ENCODE peak calls at places on chromosomes 12 and 14, in five cellular contexts. C, A, E, F and N are unnamed samples.
A peak's percentile ranks its signal among the peaks of the same experiment; 100 is the strongest.

GRCh38 chr12:48183876-48184548 is 568 bp downstream of the CCDC184 start:
- DNase-seq in F (no peak), A (no peak), E (peak; percentile 48), C (no peak), N (no peak)

GRCh38 chr12:127803545-127803944 is 463.4 kb upstream of the TMEM132C start:
- DNase-seq in A (no peak), C (no peak), E (no peak), F (no peak), N (no peak)

GRCh38 chr12:66241061-66242043 is 52.3 kb downstream of the IRAK3 start:
- DNase-seq in F (peak; percentile 76), A (no peak), C (no peak), E (no peak), N (no peak)

GRCh38 chr12:97637770-97638169 is 175.2 kb downstream of the RMST start:
- DNase-seq in A (no peak), F (no peak), E (peak; percentile 9), C (no peak), N (no peak)

GRCh38 chr12:32043928-32044549 is 62.6 kb upstream of the BICD1 start:
- DNase-seq in A (no peak), F (no peak), E (no peak), C (no peak), N (no peak)

GRCh38 chr14:50954811-50955372 is 10.6 kb upstream of the PYGL start:
- DNase-seq in C (no peak), E (no peak), A (no peak), F (peak; percentile 67), N (no peak)

GRCh38 chr14:29140059-29140458 is 373.5 kb downstream of the FOXG1 start:
- DNase-seq in A (no peak), C (no peak), F (no peak), E (no peak), N (no peak)

GRCh38 chr12:130765186-130765659 is 49.1 kb upstream of the RIMBP2 start:
- DNase-seq in A (no peak), C (no peak), F (peak; percentile 30), E (no peak), N (no peak)

GRCh38 chr12:105330938-105331804 is 680 bp downstream of the C12orf75 start:
- DNase-seq in F (peak; percentile 30), C (no peak), E (peak; percentile 60), A (no peak), N (no peak)

GRCh38 chr14:20350860-20351259 is 7.4 kb downstream of the PARP2 start:
- DNase-seq in A (no peak), E (no peak), F (no peak), C (no peak), N (no peak)

GRCh38 chr12:6884539-6884938 is 11.4 kb upstream of the SPSB2 start:
- DNase-seq in A (no peak), F (no peak), C (no peak), E (no peak), N (no peak)

GRCh38 chr12:1553987-1554982 is 40.1 kb downstream of the FBXL14 start:
- DNase-seq in F (no peak), A (no peak), E (no peak), C (no peak), N (no peak)

GRCh38 chr12:120835304-120835612 is 68.9 kb downstream of the SPPL3 start:
- DNase-seq in C (no peak), F (no peak), E (no peak), A (no peak), N (no peak)

GRCh38 chr12:15629108-15629507 is 160.1 kb downstream of the EPS8 start:
- DNase-seq in C (peak; percentile 36), A (peak; percentile 84), E (no peak), F (peak; percentile 87), N (no peak)

GRCh38 chr14:51357250-51357649 is 117.2 kb downstream of the TMX1 start:
- DNase-seq in C (no peak), F (no peak), A (no peak), E (no peak), N (no peak)

GRCh38 chr12:96171905-96172304 is 22.3 kb upstream of the ELK3 start:
- DNase-seq in E (no peak), C (no peak), F (peak; percentile 26), A (no peak), N (no peak)

GRCh38 chr14:68144051-68144681 is 324.6 kb downstream of the RAD51B start:
- DNase-seq in E (no peak), A (peak; percentile 88), C (no peak), F (peak; percentile 35), N (no peak)

GRCh38 chr12:59370933-59371332 is 224.9 kb upstream of the SLC16A7 start:
- DNase-seq in F (no peak), C (no peak), A (no peak), E (no peak), N (no peak)

GRCh38 chr12:128381537-128381936 is 114.6 kb downstream of the TMEM132C start:
- DNase-seq in A (no peak), F (no peak), E (peak; percentile 38), C (no peak), N (no peak)

GRCh38 chr14:95389471-95390011 is 69.8 kb upstream of the CLMN start:
- DNase-seq in F (peak; percentile 18), E (no peak), A (peak; percentile 57), C (peak; percentile 88), N (no peak)

GRCh38 chr12:124622326-124622725 is 54.9 kb upstream of the NCOR2 start:
- DNase-seq in E (no peak), C (no peak), F (no peak), A (no peak), N (no peak)

GRCh38 chr12:87779858-87780498 is 249.2 kb downstream of the C12orf50 start:
- DNase-seq in A (no peak), E (no peak), F (peak; percentile 75), C (no peak), N (no peak)

GRCh38 chr14:85811340-85811739 is 281.4 kb downstream of the FLRT2 start:
- DNase-seq in A (no peak), E (no peak), C (no peak), F (peak; percentile 22), N (no peak)

GRCh38 chr12:27940756-27941402 is 31.7 kb downstream of the PTHLH start:
- DNase-seq in C (peak; percentile 69), A (peak; percentile 53), E (peak; percentile 72), F (peak; percentile 83), N (peak; percentile 16)

GRCh38 chr14:55802986-55803431 is 223.0 kb downstream of the KTN1 start:
- DNase-seq in E (no peak), C (no peak), F (peak; percentile 80), A (no peak), N (no peak)

GRCh38 chr12:51907083-51907863 is at the start of gene ACVRL1:
- DNase-seq in F (no peak), A (no peak), E (no peak), C (peak; percentile 68), N (no peak)

GRCh38 chr12:17077594-17077993 is 471.6 kb upstream of the LMO3 start:
- DNase-seq in E (no peak), A (no peak), F (no peak), C (no peak), N (no peak)

GRCh38 chr12:12612403-12612802 is 727 bp downstream of the CREBL2 start:
- DNase-seq in A (no peak), E (no peak), C (no peak), F (peak; percentile 64), N (no peak)

GRCh38 chr12:131095826-131096680 is 142.3 kb downstream of the ADGRD1 start:
- DNase-seq in C (no peak), E (no peak), A (peak; percentile 8), F (no peak), N (no peak)

GRCh38 chr12:25585021-25585523 is 32.0 kb upstream of the LMNTD1 start:
- DNase-seq in E (no peak), A (peak; percentile 64), F (peak; percentile 95), C (no peak), N (no peak)

GRCh38 chr12:112855375-112855774 is 51.4 kb upstream of the OAS1 start:
- DNase-seq in E (no peak), A (no peak), C (no peak), F (peak; percentile 44), N (no peak)
- TF ChIP-seq CTCF in E (no peak), A (no peak), C (no peak), F (peak; percentile 39), N (no peak)

GRCh38 chr12:14366211-14366762 is 805 bp downstream of the ATF7IP start:
- DNase-seq in A (no peak), C (no peak), E (no peak), F (peak; percentile 43), N (no peak)
- TF ChIP-seq CTCF in A (peak; percentile 48), C (peak; percentile 41), E (no peak), F (peak; percentile 19), N (peak; percentile 13)

GRCh38 chr12:55965240-55965639 is 602 bp downstream of the PMEL start:
- DNase-seq in A (no peak), C (no peak), E (peak; percentile 13), F (no peak), N (no peak)

GRCh38 chr12:55963760-55964159 is 2.1 kb downstream of the PMEL start:
- DNase-seq in C (no peak), F (no peak), E (no peak), A (no peak), N (no peak)

GRCh38 chr12:55965941-55966407 is at the start of gene PMEL:
- DNase-seq in E (peak; percentile 18), A (no peak), F (no peak), C (no peak), N (no peak)

GRCh38 chr12:55969356-55969755 is 2.7 kb downstream of the CDK2 start:
- DNase-seq in F (no peak), C (peak; percentile 19), E (no peak), A (no peak), N (no peak)

DNA sequence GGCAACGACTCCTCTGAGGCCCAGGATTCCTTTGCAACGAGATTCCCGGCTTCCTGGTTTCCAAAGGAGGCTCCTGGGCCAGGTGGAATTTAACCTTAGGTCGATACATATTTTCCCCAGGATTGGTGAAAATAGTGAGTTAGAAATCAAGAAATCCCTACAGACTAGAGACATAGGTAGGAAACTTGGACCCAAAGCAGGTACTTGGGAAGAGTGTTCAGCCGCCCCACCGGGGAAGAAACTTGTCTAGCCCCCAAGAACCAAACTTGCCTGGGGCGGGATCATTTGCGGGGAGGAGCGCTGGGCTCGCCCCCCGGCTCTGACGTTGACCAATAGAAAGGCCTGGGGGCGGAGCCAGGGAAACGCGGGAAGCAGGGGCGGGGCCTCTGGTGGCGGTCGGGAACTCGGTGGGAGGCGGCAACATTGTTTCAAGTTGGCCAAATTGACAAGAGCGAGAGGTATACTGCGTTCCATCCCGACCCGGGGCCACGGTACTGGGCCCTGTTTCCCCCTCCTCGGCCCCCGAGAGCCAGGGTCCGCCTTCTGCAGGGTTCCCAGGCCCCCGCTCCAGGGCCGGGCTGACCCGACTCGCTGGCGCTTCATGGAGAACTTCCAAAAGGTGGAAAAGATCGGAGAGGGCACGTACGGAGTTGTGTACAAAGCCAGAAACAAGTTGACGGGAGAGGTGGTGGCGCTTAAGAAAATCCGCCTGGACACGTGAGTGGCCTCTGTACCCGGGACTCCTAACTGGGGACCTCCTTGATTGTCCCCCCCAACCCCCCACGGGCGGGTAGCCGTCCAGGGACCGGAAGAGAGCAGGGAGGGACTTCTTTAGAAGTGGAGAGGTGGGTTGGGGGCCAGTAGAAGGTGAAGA is at the start of gene CDK2:
- DNase-seq in C (peak; percentile 95), E (peak; percentile 98), A (peak; percentile 97), F (peak; percentile 88), N (peak; percentile 85)
- TF ChIP-seq CTCF in C (no peak), E (no peak), A (no peak), F (no peak), N (no peak)

DNA sequence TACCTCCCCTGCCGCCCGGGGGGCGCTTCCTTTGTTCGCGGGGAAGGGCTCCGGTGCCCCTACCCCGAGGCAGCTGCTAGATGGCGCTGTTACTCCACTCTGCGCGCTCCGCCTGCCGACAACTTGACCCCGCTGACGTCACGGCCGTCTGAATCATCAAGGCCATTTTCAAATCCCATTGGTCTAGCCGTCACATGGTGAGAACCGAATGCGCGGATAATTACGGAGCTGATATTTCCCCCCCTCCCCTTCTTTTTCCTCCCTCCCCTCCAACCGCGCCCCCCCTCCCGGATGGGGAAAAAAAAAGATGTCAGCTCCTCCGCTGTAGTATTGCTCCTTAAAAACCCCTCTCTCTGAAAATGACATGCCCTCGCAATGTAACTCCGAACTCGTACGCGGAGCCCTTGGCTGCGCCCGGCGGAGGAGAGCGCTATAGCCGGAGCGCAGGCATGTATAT is at the start of gene HOXC10:
- DNase-seq in C (peak; percentile 59), A (peak; percentile 85), E (peak; percentile 98), F (peak; percentile 93), N (peak; percentile 76)
- TF ChIP-seq CTCF in C (peak; percentile 50), A (peak; percentile 61), E (peak; percentile 60), F (peak; percentile 64), N (peak; percentile 45)